ENCODE peak calls at places on chromosomes 6 and 20, in five cellular contexts. W is cardiac muscle cell, L is IMR-90, J is NCI-H1930, K is H1. G is an unnamed sample.

GRCh38 chr6:41200901-41201783 is at the start of gene TREML2:
- DNase-seq in L (no peak), J (no peak), W (no peak), K (no peak), G (no peak)

GRCh38 chr6:87926072-87926471 is 121.6 kb upstream of the SPACA1 start:
- DNase-seq in K (no peak), J (no peak), L (no peak), W (no peak), G (no peak)

GRCh38 chr6:157864185-157864761 is 41.2 kb downstream of the SNX9 start:
- DNase-seq in L (peak), J (no peak), W (no peak), K (no peak), G (no peak)

GRCh38 chr6:22785036-22785435 is 215.7 kb downstream of the HDGFL1 start:
- DNase-seq in J (no peak), L (peak), W (peak), K (no peak), G (no peak)

GRCh38 chr20:9503530-9504251 is 10.7 kb upstream of the LAMP5 start:
- DNase-seq in J (no peak), K (no peak), W (peak), L (peak), G (peak)

GRCh38 chr6:152981989-152982767 is 663 bp downstream of the FBXO5 start:
- DNase-seq in L (no peak), W (no peak), J (no peak), K (no peak), G (no peak)

GRCh38 chr20:36309643-36310042 is 3.5 kb downstream of the DLGAP4 start:
- DNase-seq in L (no peak), K (no peak), W (no peak), J (no peak), G (no peak)

GRCh38 chr6:125316621-125317020 is 14.9 kb upstream of the HDDC2 start:
- DNase-seq in L (no peak), W (no peak), J (no peak), K (no peak), G (no peak)

GRCh38 chr6:11747021-11747420 is 31.6 kb downstream of the ADTRP start:
- DNase-seq in K (no peak), W (no peak), J (no peak), L (no peak), G (no peak)

GRCh38 chr6:106629859-106630163 is 433 bp downstream of the QRSL1 start:
- DNase-seq in K (no peak), W (no peak), J (no peak), L (no peak), G (no peak)

GRCh38 chr6:90227165-90227564 is 69.5 kb downstream of the BACH2 start:
- DNase-seq in W (no peak), K (no peak), J (no peak), L (no peak), G (no peak)

GRCh38 chr6:46832816-46833215 is 39.6 kb downstream of the MEP1A start:
- DNase-seq in L (no peak), W (no peak), K (no peak), J (no peak), G (no peak)

GRCh38 chr6:156379946-156380707 is 397.1 kb upstream of the ARID1B start:
- DNase-seq in W (no peak), J (no peak), L (peak), K (no peak), G (no peak)

GRCh38 chr20:23143986-23144695 is 58.0 kb upstream of the CD93 start:
- DNase-seq in W (no peak), L (no peak), J (no peak), K (no peak), G (no peak)

GRCh38 chr20:10508468-10509251 is 73.6 kb downstream of the SLX4IP start:
- DNase-seq in K (no peak), W (no peak), J (no peak), L (peak), G (peak)

GRCh38 chr6:3190056-3190455 is 32.7 kb upstream of the TUBB2A start:
- DNase-seq in L (no peak), W (no peak), J (no peak), K (no peak), G (no peak)